ENCODE peak calls at places on chromosomes 7 and 10, in ten cellular contexts. N is activated T-helper 2 cell treated with anti-CD3 and anti-CD28 coated beads, Interferon-gamma antibody, Interleukin-2, Interleukin-4, amounts not matched to agents 10 μg/mL and 5 μg/mL and 100 μg/mL, durations not matched to agents 14 hours and 24 hours and 36 hours; A is lower lobe of right lung; C is ACHN; G is NCI-H1105 treated with DMSO at 0.1 percent for 48 hours; Z is left ventricle myocardium inferior; F is BJ; T is endothelial cell; O is AG04450; Y is T-helper 1 cell. Q is an unnamed sample.

GRCh38 chr10:22752272-22752671 is 37.9 kb upstream of the PIP4K2A start:
- DNase-seq in N (no peak), A (no peak), C (no peak), G (no peak), Z (no peak), F (no peak), T (no peak), O (no peak), Y (no peak), Q (no peak)

GRCh38 chr7:104986623-104987259 is 27.3 kb upstream of the KMT2E start:
- DNase-seq in N (no peak), A (no peak), C (no peak), G (no peak), Z (no peak), F (no peak), T (no peak), O (no peak), Y (no peak), Q (no peak)

GRCh38 chr10:12788277-12788676 is 213.2 kb downstream of the CCDC3 start:
- DNase-seq in N (no peak), A (no peak), C (no peak), G (no peak), Z (no peak), F (no peak), T (no peak), O (no peak), Y (no peak), Q (no peak)

GRCh38 chr7:70598976-70599375 is 533.0 kb upstream of the GALNT17 start:
- DNase-seq in N (no peak), A (no peak), C (no peak), G (peak), Z (no peak), F (no peak), T (no peak), O (no peak), Y (no peak), Q (peak)

GRCh38 chr10:93206652-93207051 is 133.0 kb downstream of the CYP26A1 start:
- DNase-seq in N (no peak), A (no peak), C (no peak), G (no peak), Z (no peak), F (no peak), T (peak), O (no peak), Y (no peak), Q (no peak)

GRCh38 chr7:137879357-137880158 is 32.8 kb upstream of the DGKI start:
- DNase-seq in N (no peak), A (no peak), C (no peak), G (no peak), Z (no peak), F (no peak), T (no peak), O (no peak), Y (no peak), Q (no peak)

GRCh38 chr7:126578338-126578737 is 674.4 kb downstream of the GRM8 start:
- DNase-seq in N (no peak), A (no peak), C (no peak), G (peak), Z (no peak), F (no peak), T (no peak), O (no peak), Y (no peak), Q (no peak)

GRCh38 chr7:37206192-37206591 is 242.5 kb downstream of the ELMO1 start:
- DNase-seq in N (no peak), A (no peak), C (no peak), G (no peak), Z (no peak), F (no peak), T (no peak), O (no peak), Y (no peak), Q (no peak)

GRCh38 chr7:150368884-150369739 is 490 bp downstream of the REPIN1 start:
- DNase-seq in N (no peak), A (peak), C (peak), G (peak), Z (peak), F (no peak), T (peak), O (no peak), Y (no peak), Q (no peak)

GRCh38 chr7:88141025-88141424 is 78.8 kb downstream of the SRI start:
- DNase-seq in N (no peak), A (no peak), C (no peak), G (no peak), Z (no peak), F (no peak), T (peak), O (no peak), Y (no peak), Q (no peak)

GRCh38 chr7:132603241-132603789 is 27.0 kb upstream of the PLXNA4 start:
- DNase-seq in N (no peak), A (no peak), C (no peak), G (no peak), Z (no peak), F (no peak), T (no peak), O (no peak), Y (no peak), Q (no peak)

GRCh38 chr7:156929789-156930539 is 19.5 kb upstream of the NOM1 start:
- DNase-seq in N (no peak), A (no peak), C (no peak), G (no peak), Z (no peak), F (no peak), T (no peak), O (no peak), Y (no peak), Q (no peak)

GRCh38 chr7:29196191-29196590 is 1.6 kb downstream of the CHN2 start:
- DNase-seq in N (no peak), A (no peak), C (no peak), G (no peak), Z (no peak), F (no peak), T (no peak), O (no peak), Y (no peak), Q (no peak)

GRCh38 chr7:14999331-14999730 is 96.8 kb upstream of the DGKB start:
- DNase-seq in N (no peak), A (no peak), C (no peak), G (no peak), Z (no peak), F (no peak), T (no peak), O (no peak), Y (no peak), Q (no peak)

GRCh38 chr7:71787513-71787912 is 624.6 kb downstream of the CALN1 start:
- DNase-seq in N (no peak), A (no peak), C (peak), G (no peak), Z (no peak), F (no peak), T (no peak), O (no peak), Y (no peak), Q (no peak)

GRCh38 chr7:109793-110556 is 82.4 kb upstream of the FAM20C start:
- DNase-seq in N (no peak), A (no peak), C (no peak), G (no peak), Z (no peak), F (no peak), T (no peak), O (no peak), Y (no peak), Q (no peak)

GRCh38 chr7:101940151-101940550 is 122.7 kb downstream of the CUX1 start:
- DNase-seq in N (no peak), A (no peak), C (no peak), G (no peak), Z (no peak), F (no peak), T (no peak), O (no peak), Y (no peak), Q (no peak)

GRCh38 chr10:35857860-35858259 is 215.8 kb upstream of the FZD8 start:
- DNase-seq in N (no peak), A (no peak), C (no peak), G (no peak), Z (no peak), F (no peak), T (no peak), O (no peak), Y (no peak), Q (no peak)

GRCh38 chr7:128099204-128099671 is 68.0 kb upstream of the LRRC4 start:
- DNase-seq in N (no peak), A (no peak), C (no peak), G (no peak), Z (no peak), F (no peak), T (no peak), O (no peak), Y (no peak), Q (no peak)

GRCh38 chr7:18831381-18831901 is 286.0 kb downstream of the TWIST1 start:
- DNase-seq in N (no peak), A (no peak), C (no peak), G (no peak), Z (no peak), F (no peak), T (peak), O (no peak), Y (no peak), Q (no peak)

GRCh38 chr10:490891-491571 is 198.4 kb downstream of the DIP2C start:
- DNase-seq in N (no peak), A (no peak), C (no peak), G (no peak), Z (peak), F (peak), T (peak), O (no peak), Y (no peak), Q (no peak)

GRCh38 chr7:46208635-46209525 is 287.8 kb upstream of the IGFBP3 start:
- DNase-seq in N (no peak), A (no peak), C (no peak), G (no peak), Z (no peak), F (no peak), T (peak), O (no peak), Y (no peak), Q (no peak)

GRCh38 chr7:44408596-44408995 is 81.9 kb downstream of the NUDCD3 start:
- DNase-seq in N (no peak), A (no peak), C (no peak), G (no peak), Z (no peak), F (no peak), T (no peak), O (no peak), Y (no peak), Q (no peak)

GRCh38 chr7:150941983-150942590 is 36.0 kb downstream of the KCNH2 start:
- DNase-seq in N (peak), A (peak), C (no peak), G (no peak), Z (peak), F (no peak), T (no peak), O (no peak), Y (no peak), Q (no peak)

GRCh38 chr7:43771128-43771527 is 12.6 kb downstream of the BLVRA start:
- DNase-seq in N (no peak), A (no peak), C (no peak), G (no peak), Z (no peak), F (no peak), T (no peak), O (no peak), Y (no peak), Q (no peak)

GRCh38 chr10:11108356-11108755 is 90.7 kb downstream of the CELF2 start:
- DNase-seq in N (no peak), A (no peak), C (no peak), G (no peak), Z (no peak), F (no peak), T (no peak), O (no peak), Y (no peak), Q (no peak)

GRCh38 chr7:57404343-57404966 is 45.5 kb upstream of the ZNF716 start:
- DNase-seq in N (no peak), A (no peak), C (no peak), G (peak), Z (peak), F (no peak), T (no peak), O (no peak), Y (no peak), Q (no peak)

GRCh38 chr7:34320926-34321609 is 336.9 kb upstream of the NPSR1 start:
- DNase-seq in N (peak), A (peak), C (peak), G (peak), Z (peak), F (peak), T (peak), O (peak), Y (no peak), Q (peak)

GRCh38 chr7:116859323-116859722 is 3.1 kb upstream of the CAPZA2 start:
- DNase-seq in N (no peak), A (no peak), C (no peak), G (no peak), Z (no peak), F (peak), T (no peak), O (peak), Y (no peak), Q (peak)

Q was measured in fibroblast of the conjunctiva.